ENCODE peak calls at places on chromosomes 2 and 18, in nine cellular contexts. Y is skeletal muscle cell; J is Calu3; X is AG08395; P is fibroblast of lung; D is activated naive CD4-positive, alpha-beta T cell treated with anti-CD3 and anti-CD28 coated beads, Interleukin-2, amount 50 U/mL, for 16 hours; T is CD4-positive, alpha-beta T cell; U is tibial artery; W is neural progenitor cell. V is an unnamed sample.

GRCh38 chr2:227460833-227461232 is 11.1 kb upstream of the AGFG1 start:
- DNase-seq in W (no peak), X (no peak), U (no peak), D (no peak), Y (no peak), T (no peak), P (no peak), J (no peak), V (no peak)

GRCh38 chr2:38432827-38433606 is 55.9 kb upstream of the ATL2 start:
- DNase-seq in Y (no peak), J (no peak), P (no peak), X (no peak), D (no peak), T (no peak), U (no peak), W (no peak), V (peak)

GRCh38 chr2:105873281-105873680 is 128.6 kb downstream of the NCK2 start:
- DNase-seq in P (no peak), X (no peak), J (no peak), D (no peak), T (no peak), Y (no peak), U (no peak), W (no peak), V (no peak)

GRCh38 chr2:145332210-145332609 is 812.3 kb upstream of the ZEB2 start:
- DNase-seq in P (no peak), J (no peak), X (no peak), T (no peak), D (no peak), U (no peak), Y (no peak), W (no peak), V (no peak)

GRCh38 chr2:24497685-24498084 is 6.6 kb downstream of the NCOA1 start:
- DNase-seq in J (no peak), U (no peak), D (no peak), T (no peak), X (no peak), W (no peak), P (no peak), Y (no peak), V (no peak)

GRCh38 chr18:44943201-44943881 is 262.7 kb downstream of the SETBP1 start:
- DNase-seq in T (no peak), W (peak), U (no peak), P (no peak), X (peak), J (no peak), D (no peak), Y (no peak), V (peak)

GRCh38 chr2:65367517-65367916 is 64.9 kb downstream of the SPRED2 start:
- DNase-seq in D (no peak), X (peak), P (peak), T (no peak), Y (peak), W (no peak), U (no peak), J (no peak), V (no peak)

GRCh38 chr18:44922968-44923367 is 242.3 kb downstream of the SETBP1 start:
- DNase-seq in W (no peak), D (no peak), J (no peak), T (no peak), U (no peak), P (peak), Y (peak), X (no peak), V (no peak)

GRCh38 chr2:124050833-124051497 is 25.9 kb downstream of the CNTNAP5 start:
- DNase-seq in W (no peak), P (no peak), U (no peak), T (no peak), J (no peak), Y (no peak), D (no peak), X (no peak), V (no peak)

GRCh38 chr2:18473241-18473841 is 87.1 kb downstream of the RDH14 start:
- DNase-seq in T (no peak), D (no peak), J (no peak), U (no peak), W (no peak), Y (peak), P (peak), X (peak), V (no peak)

GRCh38 chr2:7527165-7527722 is 610.0 kb downstream of the RNF144A start:
- DNase-seq in T (no peak), J (no peak), U (no peak), D (no peak), X (no peak), P (no peak), W (no peak), Y (no peak), V (no peak)

GRCh38 chr2:64374686-64375085 is 79.3 kb upstream of the LGALSL start:
- DNase-seq in T (no peak), Y (peak), W (no peak), U (no peak), D (no peak), J (no peak), P (peak), X (no peak), V (no peak)

GRCh38 chr2:230872968-230873669 is 8.4 kb downstream of the ITM2C start:
- DNase-seq in T (no peak), W (no peak), X (no peak), D (no peak), U (no peak), Y (no peak), P (no peak), J (no peak), V (no peak)

GRCh38 chr18:62637807-62638687 is 77.3 kb upstream of the PHLPP1 start:
- DNase-seq in P (peak), J (peak), D (peak), X (no peak), W (peak), Y (no peak), T (peak), U (no peak), V (peak)

GRCh38 chr18:354456-354855 is 86.6 kb upstream of the THOC1 start:
- DNase-seq in Y (no peak), P (no peak), D (no peak), W (no peak), X (peak), U (no peak), J (no peak), T (no peak), V (no peak)

GRCh38 chr18:58593930-58594329 is 35.0 kb downstream of the ALPK2 start:
- DNase-seq in W (no peak), D (no peak), T (no peak), P (no peak), U (no peak), Y (no peak), J (no peak), X (no peak), V (no peak)

GRCh38 chr2:221822416-221822815 is 250.3 kb upstream of the EPHA4 start:
- DNase-seq in Y (no peak), D (no peak), W (no peak), U (no peak), P (no peak), X (no peak), J (no peak), T (no peak), V (no peak)

GRCh38 chr2:29033172-29033571 is 41.2 kb downstream of the PCARE start:
- DNase-seq in D (no peak), P (no peak), J (peak), X (peak), Y (no peak), T (no peak), W (peak), U (no peak), V (no peak)

GRCh38 chr2:224101820-224102630 is 62.9 kb upstream of the SERPINE2 start:
- DNase-seq in T (no peak), U (no peak), W (no peak), P (peak), X (peak), Y (peak), J (no peak), D (no peak), V (no peak)

GRCh38 chr2:116142828-116143227 is 1671.7 kb upstream of the DDX18 start:
- DNase-seq in D (no peak), W (peak), X (no peak), T (no peak), P (no peak), Y (no peak), U (no peak), J (no peak), V (no peak)

GRCh38 chr18:3104190-3105054 is 91.5 kb upstream of the LPIN2 start:
- DNase-seq in J (no peak), X (peak), W (no peak), P (peak), Y (peak), D (no peak), U (no peak), T (no peak), V (no peak)

GRCh38 chr2:44805391-44805790 is 136.1 kb upstream of the SIX3 start:
- DNase-seq in X (no peak), P (no peak), U (no peak), W (peak), Y (no peak), D (no peak), T (no peak), J (no peak), V (peak)

GRCh38 chr2:37781028-37781427 is 109.6 kb upstream of the CDC42EP3 start:
- DNase-seq in P (peak), J (no peak), W (no peak), D (no peak), U (no peak), X (no peak), T (no peak), Y (peak), V (no peak)

GRCh38 chr2:105406221-105406620 is 7.4 kb upstream of the FHL2 start:
- DNase-seq in U (no peak), T (no peak), D (no peak), J (no peak), X (peak), P (no peak), Y (no peak), W (no peak), V (no peak)

GRCh38 chr2:64153811-64154210 is 9.6 kb upstream of the PELI1 start:
- DNase-seq in Y (no peak), J (no peak), U (no peak), X (no peak), W (peak), D (no peak), T (no peak), P (no peak), V (no peak)

GRCh38 chr2:182852787-182853186 is 13.7 kb downstream of the FRZB start:
- DNase-seq in U (no peak), W (no peak), Y (no peak), J (no peak), T (no peak), P (no peak), D (no peak), X (no peak), V (no peak)

GRCh38 chr2:65436825-65437221 is 4.4 kb upstream of the SPRED2 start:
- DNase-seq in Y (no peak), X (no peak), P (peak), U (no peak), J (no peak), W (peak), D (peak), T (no peak), V (peak)

GRCh38 chr2:42886921-42887320 is 94.5 kb upstream of the HAAO start:
- DNase-seq in U (no peak), T (peak), W (no peak), X (no peak), Y (no peak), P (peak), J (peak), D (no peak), V (no peak)

GRCh38 chr18:41532344-41533086 is 422.5 kb upstream of the PIK3C3 start:
- DNase-seq in U (no peak), Y (no peak), X (no peak), T (no peak), W (peak), D (no peak), J (no peak), P (peak), V (no peak)

V was measured in WTC11.